ENCODE peak calls at places on chromosomes 4 and X, in six cellular contexts. One of them, this sample, is unnamed.

GRCh38 chrX:55451990-55452824 is at the start of gene MAGEH1:
- DNase-seq in IMR-90: peak; percentile 79
- DNase-seq in neuronal stem cell: peak; percentile 49
- DNase-seq in H9: peak; percentile 79
- DNase-seq in mesenchymal stem cell: peak; percentile 76
- DNase-seq in trophoblast cell: peak; percentile 10
- DNase-seq in this sample: peak; percentile 15

GRCh38 chr4:133812236-133812635 is 389.4 kb downstream of the PABPC4L start:
- DNase-seq in IMR-90: no peak
- DNase-seq in neuronal stem cell: no peak
- DNase-seq in H9: no peak
- DNase-seq in mesenchymal stem cell: no peak
- DNase-seq in trophoblast cell: no peak
- DNase-seq in this sample: no peak

GRCh38 chr4:186651624-186652023 is 72.0 kb downstream of the FAT1 start:
- DNase-seq in IMR-90: no peak
- DNase-seq in neuronal stem cell: no peak
- DNase-seq in H9: no peak
- DNase-seq in mesenchymal stem cell: no peak
- DNase-seq in trophoblast cell: no peak
- DNase-seq in this sample: no peak

GRCh38 chr4:107292979-107293378 is 256.9 kb upstream of the DKK2 start:
- DNase-seq in IMR-90: no peak
- DNase-seq in neuronal stem cell: no peak
- DNase-seq in H9: no peak
- DNase-seq in mesenchymal stem cell: no peak
- DNase-seq in trophoblast cell: no peak
- DNase-seq in this sample: no peak

GRCh38 chrX:106481341-106481740 is 130.4 kb upstream of the RADX start:
- DNase-seq in IMR-90: peak; percentile 41
- DNase-seq in neuronal stem cell: peak; percentile 48
- DNase-seq in H9: peak; percentile 27
- DNase-seq in mesenchymal stem cell: peak; percentile 48
- DNase-seq in trophoblast cell: peak; percentile 55
- DNase-seq in this sample: no peak

GRCh38 chrX:20374866-20375530 is 108.3 kb upstream of the RPS6KA3 start:
- DNase-seq in IMR-90: no peak
- DNase-seq in neuronal stem cell: no peak
- DNase-seq in H9: no peak
- DNase-seq in mesenchymal stem cell: peak; percentile 39
- DNase-seq in trophoblast cell: no peak
- DNase-seq in this sample: no peak

GRCh38 chrX:49846004-49846403 is 16.9 kb downstream of the PAGE4 start:
- DNase-seq in IMR-90: no peak
- DNase-seq in neuronal stem cell: no peak
- DNase-seq in H9: no peak
- DNase-seq in mesenchymal stem cell: peak; percentile 53
- DNase-seq in trophoblast cell: no peak
- DNase-seq in this sample: no peak

GRCh38 chr4:181971973-181972372 is 271.2 kb upstream of the TENM3 start:
- DNase-seq in IMR-90: peak; percentile 64
- DNase-seq in neuronal stem cell: no peak
- DNase-seq in H9: no peak
- DNase-seq in mesenchymal stem cell: no peak
- DNase-seq in trophoblast cell: peak; percentile 22
- DNase-seq in this sample: no peak

GRCh38 chrX:116240446-116240845 is 69.9 kb downstream of the AGTR2 start:
- DNase-seq in IMR-90: no peak
- DNase-seq in neuronal stem cell: no peak
- DNase-seq in H9: no peak
- DNase-seq in mesenchymal stem cell: no peak
- DNase-seq in trophoblast cell: no peak
- DNase-seq in this sample: no peak

GRCh38 chr4:158290912-158291311 is 80.6 kb downstream of the TMEM144 start:
- DNase-seq in IMR-90: no peak
- DNase-seq in neuronal stem cell: no peak
- DNase-seq in H9: no peak
- DNase-seq in mesenchymal stem cell: no peak
- DNase-seq in trophoblast cell: no peak
- DNase-seq in this sample: no peak

GRCh38 chr4:102786279-102786678 is 25.5 kb upstream of the MANBA start:
- DNase-seq in IMR-90: no peak
- DNase-seq in neuronal stem cell: no peak
- DNase-seq in H9: no peak
- DNase-seq in mesenchymal stem cell: no peak
- DNase-seq in trophoblast cell: no peak
- DNase-seq in this sample: no peak

GRCh38 chrX:69116077-69116476 is 49.2 kb downstream of the PJA1 start:
- DNase-seq in IMR-90: no peak
- DNase-seq in neuronal stem cell: no peak
- DNase-seq in H9: no peak
- DNase-seq in mesenchymal stem cell: no peak
- DNase-seq in trophoblast cell: peak; percentile 72
- DNase-seq in this sample: no peak

GRCh38 chrX:41121766-41122165 is 36.5 kb downstream of the USP9X start:
- DNase-seq in IMR-90: no peak
- DNase-seq in neuronal stem cell: no peak
- DNase-seq in H9: no peak
- DNase-seq in mesenchymal stem cell: no peak
- DNase-seq in trophoblast cell: no peak
- DNase-seq in this sample: no peak

GRCh38 chr4:146436423-146437162 is 85.1 kb downstream of the SLC10A7 start:
- DNase-seq in IMR-90: peak; percentile 16
- DNase-seq in neuronal stem cell: no peak
- DNase-seq in H9: no peak
- DNase-seq in mesenchymal stem cell: no peak
- DNase-seq in trophoblast cell: no peak
- DNase-seq in this sample: no peak

GRCh38 chrX:12446342-12447075 is 308.2 kb downstream of the FRMPD4 start:
- DNase-seq in IMR-90: peak; percentile 55
- DNase-seq in neuronal stem cell: no peak
- DNase-seq in H9: no peak
- DNase-seq in mesenchymal stem cell: peak; percentile 56
- DNase-seq in trophoblast cell: peak; percentile 0
- DNase-seq in this sample: no peak

GRCh38 chrX:134603806-134604700 is 54.2 kb downstream of the PLAC1 start:
- DNase-seq in IMR-90: peak; percentile 90
- DNase-seq in neuronal stem cell: no peak
- DNase-seq in H9: no peak
- DNase-seq in mesenchymal stem cell: peak; percentile 60
- DNase-seq in trophoblast cell: peak; percentile 11
- DNase-seq in this sample: no peak

GRCh38 chr4:80240976-80241375 is 25.5 kb upstream of the FGF5 start:
- DNase-seq in IMR-90: peak; percentile 48
- DNase-seq in neuronal stem cell: no peak
- DNase-seq in H9: no peak
- DNase-seq in mesenchymal stem cell: no peak
- DNase-seq in trophoblast cell: no peak
- DNase-seq in this sample: no peak

GRCh38 chrX:24629701-24630100 is 17.4 kb downstream of the PCYT1B start:
- DNase-seq in IMR-90: no peak
- DNase-seq in neuronal stem cell: no peak
- DNase-seq in H9: no peak
- DNase-seq in mesenchymal stem cell: no peak
- DNase-seq in trophoblast cell: no peak
- DNase-seq in this sample: no peak
- H4K91ac ChIP-seq in IMR-90: no peak overlapping the region
- H4K91ac ChIP-seq in neuronal stem cell: no peak overlapping the region
- H4K91ac ChIP-seq in H9: no peak overlapping the region
- H4K91ac ChIP-seq in mesenchymal stem cell: no peak overlapping the region
- H4K91ac ChIP-seq in trophoblast cell: no peak overlapping the region
- H4K91ac ChIP-seq in this sample: no peak overlapping the region

DNA sequence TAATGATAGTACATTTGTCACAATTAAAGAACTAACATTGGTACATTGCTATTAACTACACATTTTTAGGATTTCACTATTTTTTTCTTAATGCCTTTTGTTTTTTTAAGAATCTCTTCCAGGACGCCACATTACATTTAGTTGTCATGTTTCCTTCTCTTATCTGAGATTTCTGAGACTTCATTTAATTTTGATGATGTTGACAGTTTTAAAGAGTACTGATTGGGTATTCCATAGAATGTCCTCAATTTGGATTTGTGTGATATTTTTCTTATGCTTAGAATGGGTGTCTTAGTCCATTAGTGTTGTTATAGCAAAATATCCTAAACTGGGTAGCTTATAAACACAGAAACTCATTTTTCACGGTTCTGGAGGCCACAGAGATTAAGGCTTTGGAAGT is 1095.5 kb upstream of the LCORL start:
- DNase-seq in IMR-90: no peak
- DNase-seq in neuronal stem cell: no peak
- DNase-seq in H9: no peak
- DNase-seq in mesenchymal stem cell: no peak
- DNase-seq in trophoblast cell: no peak
- DNase-seq in this sample: no peak
- H4K91ac ChIP-seq in IMR-90: no peak overlapping the region
- H4K91ac ChIP-seq in neuronal stem cell: no peak overlapping the region
- H4K91ac ChIP-seq in H9: no peak overlapping the region
- H4K91ac ChIP-seq in mesenchymal stem cell: no peak overlapping the region
- H4K91ac ChIP-seq in trophoblast cell: no peak overlapping the region
- H4K91ac ChIP-seq in this sample: no peak overlapping the region

GRCh38 chrX:150483576-150483975 is 84.8 kb upstream of the MTM1 start:
- DNase-seq in IMR-90: no peak
- DNase-seq in neuronal stem cell: no peak
- DNase-seq in H9: no peak
- DNase-seq in mesenchymal stem cell: no peak
- DNase-seq in trophoblast cell: no peak
- DNase-seq in this sample: no peak

GRCh38 chrX:150489359-150490015 is 78.9 kb upstream of the MTM1 start:
- DNase-seq in IMR-90: no peak
- DNase-seq in neuronal stem cell: no peak
- DNase-seq in H9: no peak
- DNase-seq in mesenchymal stem cell: no peak
- DNase-seq in trophoblast cell: peak; percentile 7
- DNase-seq in this sample: no peak

GRCh38 chrX:150487369-150488094 is 80.9 kb upstream of the MTM1 start:
- DNase-seq in IMR-90: no peak
- DNase-seq in neuronal stem cell: no peak
- DNase-seq in H9: no peak
- DNase-seq in mesenchymal stem cell: no peak
- DNase-seq in trophoblast cell: no peak
- DNase-seq in this sample: no peak

GRCh38 chrX:150482537-150483217 is 85.7 kb upstream of the MTM1 start:
- DNase-seq in IMR-90: peak; percentile 85
- DNase-seq in neuronal stem cell: no peak
- DNase-seq in H9: no peak
- DNase-seq in mesenchymal stem cell: peak; percentile 85
- DNase-seq in trophoblast cell: peak; percentile 50
- DNase-seq in this sample: no peak

DNA sequence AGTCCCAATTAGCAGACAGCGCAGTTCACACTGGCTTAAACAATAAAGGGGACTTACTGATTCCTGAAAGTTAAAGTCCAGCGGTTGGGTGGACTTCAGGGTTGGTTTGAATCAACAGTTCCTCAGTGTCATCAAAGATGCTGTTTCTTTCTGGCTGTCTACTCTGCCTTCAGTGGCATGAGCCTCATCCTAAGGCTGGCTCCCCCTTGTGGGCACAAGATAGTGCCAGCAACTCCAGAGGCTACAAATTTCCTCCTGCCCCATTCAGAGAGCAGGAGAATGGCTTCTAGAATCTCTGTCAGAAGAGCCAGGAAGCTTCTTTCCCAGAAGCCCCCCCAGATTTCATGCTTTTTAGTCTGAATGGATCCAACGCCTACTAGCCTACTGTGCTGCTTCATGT is 82.4 kb upstream of the MTM1 start:
- DNase-seq in IMR-90: peak; percentile 59
- DNase-seq in neuronal stem cell: no peak
- DNase-seq in H9: peak; percentile 64
- DNase-seq in mesenchymal stem cell: peak; percentile 65
- DNase-seq in trophoblast cell: peak; percentile 17
- DNase-seq in this sample: no peak
- H4K91ac ChIP-seq in IMR-90: no peak overlapping the region
- H4K91ac ChIP-seq in neuronal stem cell: no peak overlapping the region
- H4K91ac ChIP-seq in H9: no peak overlapping the region
- H4K91ac ChIP-seq in mesenchymal stem cell: no peak overlapping the region
- H4K91ac ChIP-seq in trophoblast cell: no peak overlapping the region
- H4K91ac ChIP-seq in this sample: no peak overlapping the region

GRCh38 chrX:136671006-136671610 is 23.1 kb downstream of the CD40LG start:
- DNase-seq in IMR-90: no peak
- DNase-seq in neuronal stem cell: no peak
- DNase-seq in H9: no peak
- DNase-seq in mesenchymal stem cell: no peak
- DNase-seq in trophoblast cell: no peak
- DNase-seq in this sample: no peak
- H4K91ac ChIP-seq in IMR-90: no peak overlapping the region
- H4K91ac ChIP-seq in neuronal stem cell: no peak overlapping the region
- H4K91ac ChIP-seq in H9: no peak overlapping the region
- H4K91ac ChIP-seq in mesenchymal stem cell: no peak overlapping the region
- H4K91ac ChIP-seq in trophoblast cell: no peak overlapping the region
- H4K91ac ChIP-seq in this sample: no peak overlapping the region

GRCh38 chr4:150046728-150047217 is 31.5 kb upstream of the DCLK2 start:
- DNase-seq in IMR-90: no peak
- DNase-seq in neuronal stem cell: no peak
- DNase-seq in H9: no peak
- DNase-seq in mesenchymal stem cell: no peak
- DNase-seq in trophoblast cell: no peak
- DNase-seq in this sample: no peak
- H4K91ac ChIP-seq in IMR-90: no peak overlapping the region
- H4K91ac ChIP-seq in neuronal stem cell: no peak overlapping the region
- H4K91ac ChIP-seq in H9: no peak overlapping the region
- H4K91ac ChIP-seq in mesenchymal stem cell: no peak overlapping the region
- H4K91ac ChIP-seq in trophoblast cell: no peak overlapping the region
- H4K91ac ChIP-seq in this sample: no peak overlapping the region

GRCh38 chr4:148287111-148287510 is 155.1 kb downstream of the NR3C2 start:
- DNase-seq in IMR-90: no peak
- DNase-seq in neuronal stem cell: no peak
- DNase-seq in H9: no peak
- DNase-seq in mesenchymal stem cell: no peak
- DNase-seq in trophoblast cell: no peak
- DNase-seq in this sample: no peak
- H4K91ac ChIP-seq in IMR-90: no peak overlapping the region
- H4K91ac ChIP-seq in neuronal stem cell: no peak overlapping the region
- H4K91ac ChIP-seq in H9: no peak overlapping the region
- H4K91ac ChIP-seq in mesenchymal stem cell: no peak overlapping the region
- H4K91ac ChIP-seq in trophoblast cell: no peak overlapping the region
- H4K91ac ChIP-seq in this sample: no peak overlapping the region

GRCh38 chrX:3219231-3219630 is 127.2 kb downstream of the MXRA5 start:
- DNase-seq in IMR-90: no peak
- DNase-seq in neuronal stem cell: no peak
- DNase-seq in H9: no peak
- DNase-seq in mesenchymal stem cell: no peak
- DNase-seq in trophoblast cell: no peak
- DNase-seq in this sample: no peak

GRCh38 chrX:3216581-3216980 is 129.9 kb downstream of the MXRA5 start:
- DNase-seq in IMR-90: peak; percentile 20
- DNase-seq in neuronal stem cell: no peak
- DNase-seq in H9: no peak
- DNase-seq in mesenchymal stem cell: no peak
- DNase-seq in trophoblast cell: no peak
- DNase-seq in this sample: no peak

GRCh38 chrX:3219667-3220066 is 126.8 kb downstream of the MXRA5 start:
- DNase-seq in IMR-90: no peak
- DNase-seq in neuronal stem cell: no peak
- DNase-seq in H9: no peak
- DNase-seq in mesenchymal stem cell: no peak
- DNase-seq in trophoblast cell: no peak
- DNase-seq in this sample: no peak

GRCh38 chrX:3218442-3218841 is 128.0 kb downstream of the MXRA5 start:
- DNase-seq in IMR-90: no peak
- DNase-seq in neuronal stem cell: no peak
- DNase-seq in H9: no peak
- DNase-seq in mesenchymal stem cell: no peak
- DNase-seq in trophoblast cell: no peak
- DNase-seq in this sample: no peak

GRCh38 chrX:3215249-3215648 is 131.2 kb downstream of the MXRA5 start:
- DNase-seq in IMR-90: no peak
- DNase-seq in neuronal stem cell: no peak
- DNase-seq in H9: no peak
- DNase-seq in mesenchymal stem cell: no peak
- DNase-seq in trophoblast cell: no peak
- DNase-seq in this sample: no peak
- H4K91ac ChIP-seq in IMR-90: no peak overlapping the region
- H4K91ac ChIP-seq in neuronal stem cell: no peak overlapping the region
- H4K91ac ChIP-seq in H9: no peak overlapping the region
- H4K91ac ChIP-seq in mesenchymal stem cell: no peak overlapping the region
- H4K91ac ChIP-seq in trophoblast cell: no peak overlapping the region
- H4K91ac ChIP-seq in this sample: no peak overlapping the region

This sample was measured in H1.